ENCODE peak calls at places on chromosomes 3 and 15, in seven cellular contexts. S, B, F, M, I, A and J are unnamed samples.

GRCh38 chr15:49863431-49864205 is 242.8 kb downstream of the DTWD1 start:
- DNase-seq in S (no peak), B (no peak), I (no peak), M (peak), A (no peak), F (peak), J (no peak)

GRCh38 chr15:94910166-94910565 is 678.8 kb downstream of the MCTP2 start:
- DNase-seq in I (no peak), F (peak), M (no peak), S (no peak), B (no peak), A (no peak), J (no peak)

GRCh38 chr15:69232144-69232543 is 66.6 kb upstream of the PAQR5 start:
- DNase-seq in B (no peak), M (peak), F (peak), S (no peak), I (no peak), A (no peak), J (no peak)

GRCh38 chr3:126522363-126522788 is 1.6 kb upstream of the CHST13 start:
- DNase-seq in M (peak), F (peak), I (peak), S (no peak), A (peak), B (peak), J (peak)

GRCh38 chr3:44932986-44933944 is 42.7 kb downstream of the ZDHHC3 start:
- DNase-seq in B (no peak), I (no peak), M (no peak), A (no peak), S (no peak), F (no peak), J (peak)

GRCh38 chr3:58052373-58053273 is 44.4 kb downstream of the FLNB start:
- DNase-seq in A (no peak), B (no peak), S (peak), F (peak), M (peak), I (peak), J (peak)

GRCh38 chr15:29773816-29774215 is 48.5 kb downstream of the TJP1 start:
- DNase-seq in F (peak), I (no peak), A (no peak), S (no peak), M (no peak), B (no peak), J (no peak)

GRCh38 chr3:131231710-131232348 is 149.7 kb upstream of the NUDT16 start:
- DNase-seq in B (no peak), M (no peak), F (no peak), S (no peak), A (no peak), I (no peak), J (no peak)

GRCh38 chr3:38647217-38647970 is 2.1 kb downstream of the SCN5A start:
- DNase-seq in S (no peak), A (peak), M (no peak), I (no peak), B (no peak), F (no peak), J (no peak)

GRCh38 chr3:53731934-53732624 is 114.1 kb downstream of the CHDH start:
- DNase-seq in A (no peak), B (no peak), F (no peak), I (no peak), S (no peak), M (no peak), J (no peak)

GRCh38 chr15:77496710-77497107 is 76.0 kb downstream of the HMG20A start:
- DNase-seq in A (peak), M (peak), F (peak), S (peak), B (peak), I (peak), J (peak)

GRCh38 chr3:187802928-187803259 is 57.6 kb upstream of the BCL6 start:
- DNase-seq in I (peak), M (no peak), F (no peak), B (no peak), S (no peak), A (no peak), J (no peak)

GRCh38 chr15:80673561-80674244 is 21.4 kb upstream of the ABHD17C start:
- DNase-seq in S (no peak), A (no peak), M (no peak), I (no peak), B (no peak), F (no peak), J (no peak)

GRCh38 chr15:88652456-88653199 is 13.8 kb downstream of the ISG20 start:
- DNase-seq in M (no peak), A (no peak), F (no peak), S (no peak), B (no peak), I (no peak), J (no peak)

GRCh38 chr15:90586948-90587347 is 57.2 kb downstream of the CRTC3 start:
- DNase-seq in A (no peak), M (no peak), S (no peak), I (no peak), B (no peak), F (no peak), J (no peak)

GRCh38 chr3:50591196-50591741 is 20.3 kb downstream of the CISH start:
- DNase-seq in M (no peak), I (peak), B (no peak), S (no peak), A (no peak), F (no peak), J (no peak)

GRCh38 chr15:79933245-79933644 is 36.4 kb upstream of the MTHFS start:
- DNase-seq in M (no peak), S (no peak), A (no peak), F (no peak), B (no peak), I (no peak), J (no peak)

GRCh38 chr15:49621327-49622210 is 721 bp downstream of the DTWD1 start:
- DNase-seq in I (no peak), F (peak), A (no peak), S (no peak), M (peak), B (peak), J (no peak)

GRCh38 chr3:77815467-77815866 is 775.6 kb downstream of the ROBO2 start:
- DNase-seq in F (no peak), S (no peak), A (peak), B (no peak), M (no peak), I (no peak), J (no peak)

GRCh38 chr15:33200903-33201302 is 6.4 kb upstream of the FMN1 start:
- DNase-seq in S (no peak), A (no peak), B (no peak), I (no peak), M (no peak), F (peak), J (no peak)

GRCh38 chr3:125061170-125061569 is 5.4 kb upstream of the HEG1 start:
- DNase-seq in A (no peak), F (peak), M (peak), S (no peak), B (no peak), I (no peak), J (no peak)

GRCh38 chr3:55482496-55483195 is 4.5 kb downstream of the WNT5A start:
- DNase-seq in F (peak), S (no peak), A (peak), I (peak), B (no peak), M (no peak), J (peak)

GRCh38 chr3:44795197-44795596 is 33.6 kb downstream of the KIF15 start:
- DNase-seq in A (no peak), M (no peak), I (no peak), S (no peak), B (no peak), F (peak), J (no peak)

GRCh38 chr15:98648654-98649537 is 557 bp downstream of the IGF1R start:
- DNase-seq in A (peak), I (peak), F (peak), B (no peak), M (peak), S (peak), J (peak)

GRCh38 chr3:10437995-10438901 is 67.1 kb downstream of the ATP2B2 start:
- DNase-seq in M (peak), F (peak), I (peak), A (no peak), B (no peak), S (no peak), J (no peak)

GRCh38 chr3:197495499-197495898 is 60.3 kb downstream of the BDH1 start:
- DNase-seq in A (no peak), I (no peak), B (no peak), M (no peak), S (no peak), F (no peak), J (no peak)

GRCh38 chr3:31170932-31171670 is 276.6 kb upstream of the GADL1 start:
- DNase-seq in F (peak), M (peak), S (no peak), I (no peak), A (no peak), B (no peak), J (no peak)